ENCODE peak calls at places on chromosome 3, in five cellular contexts. R is upper lobe of left lung, O is cardiac muscle cell, A is Calu3, S is omental fat pad. G is an unnamed sample.

GRCh38 chr3:31289592-31289991 is 243.1 kb upstream of the STT3B start:
- DNase-seq in R (no peak), O (no peak), A (no peak), S (no peak), G (no peak)

GRCh38 chr3:195441971-195442572 is 748 bp downstream of the ACAP2 start:
- DNase-seq in R (peak; percentile 87), O (peak; percentile 40), A (peak; percentile 43), S (no peak), G (no peak)

GRCh38 chr3:38755130-38755529 is 60.9 kb downstream of the SCN10A start:
- DNase-seq in R (no peak), O (peak; percentile 7), A (no peak), S (no peak), G (no peak)

GRCh38 chr3:38003371-38003816 is 12.8 kb downstream of the VILL start:
- DNase-seq in R (peak; percentile 82), O (peak; percentile 60), A (peak; percentile 69), S (peak; percentile 69), G (no peak)

GRCh38 chr3:152477422-152477821 is 208.7 kb downstream of the MBNL1 start:
- DNase-seq in R (no peak), O (peak; percentile 26), A (no peak), S (no peak), G (no peak)

GRCh38 chr3:94004301-94004910 is 24.0 kb downstream of the STX19 start:
- DNase-seq in R (no peak), O (peak; percentile 82), A (no peak), S (no peak), G (no peak)

GRCh38 chr3:81302045-81302444 is 459.4 kb downstream of the GBE1 start:
- DNase-seq in R (no peak), O (peak; percentile 72), A (peak; percentile 48), S (no peak), G (no peak)

GRCh38 chr3:61724183-61724582 is 162.8 kb downstream of the PTPRG start:
- DNase-seq in R (no peak), O (no peak), A (no peak), S (no peak), G (no peak)

GRCh38 chr3:113952921-113953320 is 5.1 kb downstream of the ZDHHC23 start:
- DNase-seq in R (no peak), O (peak; percentile 41), A (no peak), S (no peak), G (no peak)

GRCh38 chr3:67349551-67350174 is 304.7 kb downstream of the SUCLG2 start:
- DNase-seq in R (no peak), O (no peak), A (no peak), S (no peak), G (no peak)

GRCh38 chr3:123153821-123154323 is 47.9 kb upstream of the SEC22A start:
- DNase-seq in R (no peak), O (no peak), A (no peak), S (no peak), G (peak; percentile 42)

GRCh38 chr3:123152656-123153055 is 49.1 kb upstream of the SEC22A start:
- DNase-seq in R (no peak), O (no peak), A (no peak), S (no peak), G (peak; percentile 37)

GRCh38 chr3:123154346-123154985 is 47.3 kb upstream of the SEC22A start:
- DNase-seq in R (no peak), O (no peak), A (no peak), S (no peak), G (peak; percentile 45)

GRCh38 chr3:123151251-123151705 is 50.5 kb upstream of the SEC22A start:
- DNase-seq in R (no peak), O (no peak), A (no peak), S (no peak), G (peak; percentile 62)

DNA sequence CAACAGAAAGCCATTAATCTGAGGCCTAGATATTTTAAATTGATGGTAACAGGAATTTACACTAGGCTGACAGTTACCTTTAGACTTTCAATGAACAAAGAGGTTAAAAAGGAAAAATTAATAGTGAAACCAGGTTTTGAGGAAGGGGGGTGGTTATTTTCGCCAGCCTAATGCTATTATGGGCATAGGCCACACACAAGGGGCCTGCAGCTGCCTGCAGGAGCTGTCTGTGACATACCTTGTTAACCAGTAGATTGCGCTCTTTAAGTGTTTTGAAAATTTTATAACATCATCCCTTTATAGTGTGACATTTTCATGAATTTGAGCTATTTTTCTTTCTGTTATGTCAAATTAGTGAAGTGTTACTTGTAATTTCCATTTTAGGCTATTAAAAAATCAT is 48.6 kb upstream of the SEC22A start:
- DNase-seq in R (no peak), O (no peak), A (no peak), S (no peak), G (no peak)
- TF ChIP-seq CTCF in R (no peak), O (no peak), A (no peak), S (no peak), G (no peak)

GRCh38 chr3:166444756-166445155 is 607.5 kb upstream of the BCHE start:
- DNase-seq in R (peak; percentile 27), O (no peak), A (no peak), S (no peak), G (no peak)
- TF ChIP-seq CTCF in R (no peak), O (no peak), A (no peak), S (no peak), G (no peak)

DNA sequence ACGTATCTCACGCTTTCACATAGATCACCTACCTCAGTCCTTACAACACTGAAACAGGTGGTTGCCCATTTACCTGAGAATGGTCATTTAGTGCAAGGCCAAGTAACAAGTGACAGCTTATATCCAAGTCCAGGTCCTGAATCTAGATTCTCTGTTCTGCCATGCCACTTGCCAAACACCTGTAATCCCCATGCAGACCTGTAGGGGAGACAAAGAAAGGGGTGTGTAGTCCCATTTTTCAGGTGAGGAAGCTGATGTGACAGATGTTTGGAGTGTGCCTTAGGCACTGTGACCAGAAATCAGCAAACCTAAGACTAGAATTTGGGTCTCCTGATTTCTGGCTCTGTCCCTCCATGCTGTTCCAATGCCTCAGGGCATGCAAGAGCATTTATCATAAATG is 12.7 kb downstream of the ZNF35 start:
- DNase-seq in R (no peak), O (no peak), A (no peak), S (no peak), G (no peak)
- TF ChIP-seq CTCF in R (peak; percentile 8), O (peak; percentile 22), A (no peak), S (no peak), G (peak; percentile 58)

GRCh38 chr3:181633556-181633955 is 78.2 kb upstream of the SOX2 start:
- DNase-seq in R (no peak), O (no peak), A (no peak), S (no peak), G (no peak)
- TF ChIP-seq CTCF in R (no peak), O (no peak), A (no peak), S (no peak), G (no peak)

GRCh38 chr3:197802505-197803459 is 11.7 kb downstream of the LRCH3 start:
- DNase-seq in R (no peak), O (no peak), A (no peak), S (no peak), G (no peak)
- TF ChIP-seq CTCF in R (no peak), O (no peak), A (no peak), S (no peak), G (peak; percentile 9)

GRCh38 chr3:40262331-40262730 is 47.2 kb upstream of the EIF1B start:
- DNase-seq in R (no peak), O (no peak), A (no peak), S (no peak), G (no peak)

GRCh38 chr3:40258064-40258463 is 51.4 kb upstream of the EIF1B start:
- DNase-seq in R (no peak), O (no peak), A (no peak), S (no peak), G (no peak)

GRCh38 chr3:40254898-40255297 is 54.6 kb upstream of the EIF1B start:
- DNase-seq in R (no peak), O (no peak), A (no peak), S (no peak), G (no peak)

GRCh38 chr3:40255532-40255931 is 54.0 kb upstream of the EIF1B start:
- DNase-seq in R (no peak), O (no peak), A (no peak), S (no peak), G (no peak)

GRCh38 chr3:40258555-40258954 is 51.0 kb upstream of the EIF1B start:
- DNase-seq in R (no peak), O (peak; percentile 37), A (no peak), S (no peak), G (no peak)
- TF ChIP-seq CTCF in R (no peak), O (no peak), A (no peak), S (no peak), G (no peak)

GRCh38 chr3:130242850-130243569 is 102.5 kb upstream of the COL6A5 start:
- DNase-seq in R (no peak), O (peak; percentile 43), A (peak; percentile 38), S (no peak), G (no peak)
- TF ChIP-seq CTCF in R (peak; percentile 42), O (peak; percentile 33), A (no peak), S (no peak), G (peak; percentile 42)

DNA sequence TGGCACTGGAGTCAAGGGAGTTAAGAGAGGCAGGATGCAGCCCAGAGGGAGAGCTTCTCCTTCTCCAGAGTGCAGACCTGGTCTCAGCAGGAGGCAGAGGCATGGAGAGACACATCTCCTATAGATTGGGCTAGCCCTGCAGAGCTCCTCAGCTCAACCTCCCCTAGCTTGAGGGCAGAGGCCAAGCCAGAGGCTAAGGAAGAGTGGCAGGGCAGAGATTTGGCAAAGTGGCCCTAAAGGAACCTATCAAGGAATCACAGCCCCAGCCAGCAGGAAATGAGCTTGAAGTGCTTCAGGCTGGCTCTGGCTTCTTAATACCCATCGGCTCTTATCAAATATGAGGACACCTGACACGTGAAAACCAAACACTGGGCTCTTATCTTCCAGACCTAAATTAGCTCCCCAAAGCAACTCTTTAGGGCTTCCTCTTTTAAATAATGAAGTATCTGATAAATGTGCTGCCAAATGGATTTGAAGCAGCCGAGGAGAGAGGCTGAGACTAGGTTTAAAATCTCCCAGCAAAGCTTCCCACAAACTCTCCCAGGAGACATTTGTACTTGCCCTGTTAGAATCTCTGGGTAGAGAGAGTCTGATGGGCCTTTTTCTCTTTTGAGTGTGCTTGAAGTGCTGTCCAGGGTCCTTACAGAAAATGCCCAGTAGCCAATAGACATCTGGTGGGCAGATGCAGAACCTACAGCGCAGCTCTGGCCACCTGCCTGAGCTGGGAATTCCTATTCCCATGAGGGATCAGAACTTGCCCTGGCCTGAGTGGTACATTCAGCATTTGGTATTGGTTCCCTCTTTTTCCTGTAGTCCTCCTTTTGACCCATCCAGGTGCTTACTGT is 271.4 kb downstream of the CLSTN2 start:
- DNase-seq in R (no peak), O (peak; percentile 44), A (no peak), S (no peak), G (no peak)
- TF ChIP-seq CTCF in R (no peak), O (peak; percentile 19), A (no peak), S (no peak), G (peak; percentile 49)

DNA sequence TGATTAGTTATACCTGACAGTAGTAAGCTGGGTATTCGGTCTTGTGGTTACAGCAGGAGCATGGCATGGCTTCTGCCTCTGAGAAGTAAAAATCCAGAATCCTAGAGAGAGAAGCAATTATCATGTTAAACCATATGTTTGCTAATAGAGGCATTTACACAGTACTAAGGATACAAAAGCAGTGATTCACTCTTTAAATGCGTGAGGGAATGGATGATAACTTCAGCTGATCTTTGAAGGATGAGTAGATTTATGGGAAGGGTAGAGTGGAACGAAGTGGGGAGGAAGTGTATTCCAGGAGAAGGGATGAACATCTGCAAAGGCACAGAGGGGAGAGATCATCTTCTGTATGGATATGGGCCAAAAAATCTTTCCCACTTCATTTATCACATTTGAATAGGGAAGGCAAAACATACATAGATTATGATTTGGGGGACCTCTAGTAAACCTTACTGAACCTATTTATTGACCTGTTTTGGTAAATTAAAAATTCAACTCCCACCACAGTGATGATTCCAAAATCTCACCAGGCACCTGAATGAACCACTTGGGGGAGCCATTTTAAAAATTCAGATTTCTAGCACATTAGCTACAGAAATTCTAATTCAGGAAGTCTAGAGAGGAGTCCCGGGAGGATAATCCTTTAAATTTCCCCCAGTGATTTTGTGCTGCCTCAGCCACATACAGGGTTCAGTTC is 35.1 kb downstream of the IGSF10 start:
- DNase-seq in R (no peak), O (no peak), A (no peak), S (no peak), G (no peak)
- TF ChIP-seq CTCF in R (no peak), O (peak; percentile 44), A (peak; percentile 80), S (no peak), G (peak; percentile 59)

G was measured in type B pancreatic cell.